ENCODE peak calls at places on chromosomes 2 and 18, in six cellular contexts. One of them, this sample, is unnamed.

GRCh38 chr2:234425923-234426603 is 70.8 kb downstream of the ARL4C start:
- DNase-seq in OCI-LY7: peak
- DNase-seq in heart right ventricle: peak
- DNase-seq in GM23248: no peak
- DNase-seq in pancreas: no peak
- DNase-seq in stomach: peak
- DNase-seq in this sample: peak

GRCh38 chr2:151357359-151357758 is at the start of gene TNFAIP6:
- DNase-seq in OCI-LY7: no peak
- DNase-seq in heart right ventricle: peak
- DNase-seq in GM23248: peak
- DNase-seq in pancreas: no peak
- DNase-seq in stomach: no peak
- DNase-seq in this sample: no peak

GRCh38 chr2:102473020-102473419 is at the start of gene SLC9A4:
- DNase-seq in OCI-LY7: peak
- DNase-seq in heart right ventricle: no peak
- DNase-seq in GM23248: peak
- DNase-seq in pancreas: peak
- DNase-seq in stomach: peak
- DNase-seq in this sample: peak

GRCh38 chr2:38886041-38886440 is 3.6 kb upstream of the ARHGEF33 start:
- DNase-seq in OCI-LY7: no peak
- DNase-seq in heart right ventricle: no peak
- DNase-seq in GM23248: no peak
- DNase-seq in pancreas: no peak
- DNase-seq in stomach: no peak
- DNase-seq in this sample: no peak

GRCh38 chr2:66701251-66701650 is 266.3 kb downstream of the MEIS1 start:
- DNase-seq in OCI-LY7: no peak
- DNase-seq in heart right ventricle: no peak
- DNase-seq in GM23248: no peak
- DNase-seq in pancreas: no peak
- DNase-seq in stomach: no peak
- DNase-seq in this sample: no peak

GRCh38 chr2:11260979-11261378 is 83.5 kb downstream of the ROCK2 start:
- DNase-seq in OCI-LY7: no peak
- DNase-seq in heart right ventricle: no peak
- DNase-seq in GM23248: no peak
- DNase-seq in pancreas: no peak
- DNase-seq in stomach: no peak
- DNase-seq in this sample: no peak

GRCh38 chr2:240217431-240218301 is 77.2 kb upstream of the OTOS start:
- DNase-seq in OCI-LY7: peak
- DNase-seq in heart right ventricle: no peak
- DNase-seq in GM23248: no peak
- DNase-seq in pancreas: peak
- DNase-seq in stomach: peak
- DNase-seq in this sample: peak

GRCh38 chr18:62957885-62958472 is 242.6 kb downstream of the PHLPP1 start:
- DNase-seq in OCI-LY7: peak
- DNase-seq in heart right ventricle: peak
- DNase-seq in GM23248: peak
- DNase-seq in pancreas: no peak
- DNase-seq in stomach: peak
- DNase-seq in this sample: peak

GRCh38 chr2:45170976-45171514 is 161.8 kb upstream of the SIX2 start:
- DNase-seq in OCI-LY7: no peak
- DNase-seq in heart right ventricle: no peak
- DNase-seq in GM23248: no peak
- DNase-seq in pancreas: no peak
- DNase-seq in stomach: no peak
- DNase-seq in this sample: no peak

GRCh38 chr2:207073791-207074678 is 91.7 kb downstream of the KLF7 start:
- DNase-seq in OCI-LY7: no peak
- DNase-seq in heart right ventricle: peak
- DNase-seq in GM23248: peak
- DNase-seq in pancreas: no peak
- DNase-seq in stomach: no peak
- DNase-seq in this sample: peak

GRCh38 chr18:49238433-49239042 is 221.9 kb downstream of the DYM start:
- DNase-seq in OCI-LY7: peak
- DNase-seq in heart right ventricle: peak
- DNase-seq in GM23248: peak
- DNase-seq in pancreas: no peak
- DNase-seq in stomach: no peak
- DNase-seq in this sample: no peak

GRCh38 chr2:100752628-100753333 is 67.2 kb upstream of the NPAS2 start:
- DNase-seq in OCI-LY7: no peak
- DNase-seq in heart right ventricle: no peak
- DNase-seq in GM23248: peak
- DNase-seq in pancreas: no peak
- DNase-seq in stomach: no peak
- DNase-seq in this sample: no peak

GRCh38 chr2:204027105-204027504 is 90.5 kb downstream of the ICOS start:
- DNase-seq in OCI-LY7: peak
- DNase-seq in heart right ventricle: no peak
- DNase-seq in GM23248: no peak
- DNase-seq in pancreas: no peak
- DNase-seq in stomach: no peak
- DNase-seq in this sample: no peak

GRCh38 chr2:236639461-236639860 is 69.8 kb downstream of the ACKR3 start:
- DNase-seq in OCI-LY7: no peak
- DNase-seq in heart right ventricle: no peak
- DNase-seq in GM23248: no peak
- DNase-seq in pancreas: no peak
- DNase-seq in stomach: no peak
- DNase-seq in this sample: no peak

GRCh38 chr2:40352321-40353099 is 99.4 kb downstream of the SLC8A1 start:
- DNase-seq in OCI-LY7: no peak
- DNase-seq in heart right ventricle: no peak
- DNase-seq in GM23248: peak
- DNase-seq in pancreas: no peak
- DNase-seq in stomach: no peak
- DNase-seq in this sample: no peak

GRCh38 chr2:138630164-138630563 is 128.6 kb downstream of the SPOPL start:
- DNase-seq in OCI-LY7: no peak
- DNase-seq in heart right ventricle: no peak
- DNase-seq in GM23248: no peak
- DNase-seq in pancreas: no peak
- DNase-seq in stomach: no peak
- DNase-seq in this sample: no peak

GRCh38 chr2:86311879-86312278 is 25.5 kb downstream of the REEP1 start:
- DNase-seq in OCI-LY7: no peak
- DNase-seq in heart right ventricle: no peak
- DNase-seq in GM23248: no peak
- DNase-seq in pancreas: no peak
- DNase-seq in stomach: no peak
- DNase-seq in this sample: no peak

GRCh38 chr18:37836571-37836970 is 271.0 kb upstream of the CELF4 start:
- DNase-seq in OCI-LY7: no peak
- DNase-seq in heart right ventricle: no peak
- DNase-seq in GM23248: no peak
- DNase-seq in pancreas: no peak
- DNase-seq in stomach: no peak
- DNase-seq in this sample: no peak

GRCh38 chr2:44805391-44805790 is 136.1 kb upstream of the SIX3 start:
- DNase-seq in OCI-LY7: no peak
- DNase-seq in heart right ventricle: no peak
- DNase-seq in GM23248: no peak
- DNase-seq in pancreas: no peak
- DNase-seq in stomach: no peak
- DNase-seq in this sample: no peak

GRCh38 chr2:146189541-146189940 is 1655.3 kb upstream of the ACVR2A start:
- DNase-seq in OCI-LY7: no peak
- DNase-seq in heart right ventricle: no peak
- DNase-seq in GM23248: no peak
- DNase-seq in pancreas: no peak
- DNase-seq in stomach: no peak
- DNase-seq in this sample: no peak

GRCh38 chr2:11466307-11467125 is 555 bp upstream of the E2F6 start:
- DNase-seq in OCI-LY7: peak
- DNase-seq in heart right ventricle: no peak
- DNase-seq in GM23248: no peak
- DNase-seq in pancreas: no peak
- DNase-seq in stomach: no peak
- DNase-seq in this sample: no peak

GRCh38 chr2:199848323-199848722 is 2.7 kb downstream of the FTCDNL1 start:
- DNase-seq in OCI-LY7: no peak
- DNase-seq in heart right ventricle: no peak
- DNase-seq in GM23248: no peak
- DNase-seq in pancreas: no peak
- DNase-seq in stomach: no peak
- DNase-seq in this sample: no peak

GRCh38 chr2:155633887-155634570 is 698.5 kb downstream of the NR4A2 start:
- DNase-seq in OCI-LY7: no peak
- DNase-seq in heart right ventricle: no peak
- DNase-seq in GM23248: no peak
- DNase-seq in pancreas: no peak
- DNase-seq in stomach: no peak
- DNase-seq in this sample: no peak

GRCh38 chr18:41096504-41096903 is 858.5 kb upstream of the PIK3C3 start:
- DNase-seq in OCI-LY7: no peak
- DNase-seq in heart right ventricle: no peak
- DNase-seq in GM23248: peak
- DNase-seq in pancreas: no peak
- DNase-seq in stomach: no peak
- DNase-seq in this sample: no peak

DNA sequence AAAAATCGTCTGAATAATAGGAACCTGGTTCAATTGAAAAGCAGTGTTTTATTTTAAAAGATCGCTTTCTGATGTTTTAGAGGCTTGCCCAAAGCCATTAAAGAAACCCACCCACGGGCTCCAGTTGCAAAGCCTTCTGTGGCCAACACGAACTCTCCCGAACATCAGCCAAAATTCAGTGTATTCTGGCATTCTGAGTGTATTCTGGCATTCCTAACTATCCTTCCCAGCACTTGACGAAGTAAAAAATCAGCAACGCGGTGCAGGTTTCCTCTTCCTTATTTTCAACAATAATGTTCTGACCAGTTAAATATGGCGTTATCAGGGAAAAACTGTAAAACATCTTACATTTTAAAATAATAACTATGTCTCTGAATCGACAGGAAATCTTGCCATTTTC is 44.6 kb downstream of the ZNF516 start:
- DNase-seq in OCI-LY7: no peak
- DNase-seq in heart right ventricle: no peak
- DNase-seq in GM23248: peak
- DNase-seq in pancreas: no peak
- DNase-seq in stomach: no peak
- DNase-seq in this sample: peak
- H3K27ac ChIP-seq in OCI-LY7: no peak
- H3K27ac ChIP-seq in heart right ventricle: peak
- H3K27ac ChIP-seq in GM23248: peak
- H3K27ac ChIP-seq in pancreas: peak
- H3K27ac ChIP-seq in stomach: peak
- H3K27ac ChIP-seq in this sample: peak

GRCh38 chr18:35172009-35172408 is 68.8 kb upstream of the ZNF397 start:
- DNase-seq in OCI-LY7: no peak
- DNase-seq in heart right ventricle: no peak
- DNase-seq in GM23248: no peak
- DNase-seq in pancreas: no peak
- DNase-seq in stomach: no peak
- DNase-seq in this sample: no peak
- H3K27ac ChIP-seq in OCI-LY7: no peak
- H3K27ac ChIP-seq in heart right ventricle: no peak
- H3K27ac ChIP-seq in GM23248: no peak
- H3K27ac ChIP-seq in pancreas: peak
- H3K27ac ChIP-seq in stomach: no peak
- H3K27ac ChIP-seq in this sample: no peak

DNA sequence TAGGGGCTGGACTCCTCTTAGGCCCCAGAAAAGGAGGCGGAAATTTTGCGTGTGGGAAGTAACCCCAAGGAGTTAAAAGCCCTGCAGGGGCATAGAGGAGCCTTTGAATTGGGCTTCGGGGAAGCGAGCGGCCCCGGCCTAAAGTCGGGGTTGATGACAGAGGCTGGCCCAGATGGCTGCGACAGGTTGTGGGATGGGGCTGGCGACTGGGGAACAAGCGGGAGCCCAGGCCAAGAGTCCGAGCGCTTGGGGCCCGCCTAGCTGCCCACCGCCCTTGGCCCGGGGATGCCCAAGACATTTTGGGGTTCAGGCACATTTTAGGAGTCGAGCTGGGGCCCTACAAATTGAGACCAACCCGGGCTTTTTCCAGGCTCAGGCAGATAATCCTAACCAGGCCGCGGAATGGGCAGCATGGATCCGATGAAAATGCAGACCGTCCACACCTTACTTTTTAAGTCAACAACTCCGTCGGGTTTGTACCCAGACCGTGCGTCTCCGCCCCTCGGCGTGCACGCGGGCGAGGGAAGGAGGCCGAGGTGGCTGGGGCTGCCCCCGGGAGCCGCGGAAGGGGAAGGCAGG is 537 bp downstream of the RTKN start:
- DNase-seq in OCI-LY7: no peak
- DNase-seq in heart right ventricle: no peak
- DNase-seq in GM23248: no peak
- DNase-seq in pancreas: no peak
- DNase-seq in stomach: no peak
- DNase-seq in this sample: no peak
- H3K27ac ChIP-seq in OCI-LY7: no peak
- H3K27ac ChIP-seq in heart right ventricle: peak
- H3K27ac ChIP-seq in GM23248: no peak
- H3K27ac ChIP-seq in pancreas: peak
- H3K27ac ChIP-seq in stomach: peak
- H3K27ac ChIP-seq in this sample: peak

GRCh38 chr2:71829008-71829407 is 318.7 kb downstream of the CYP26B1 start:
- DNase-seq in OCI-LY7: no peak
- DNase-seq in heart right ventricle: no peak
- DNase-seq in GM23248: no peak
- DNase-seq in pancreas: no peak
- DNase-seq in stomach: no peak
- DNase-seq in this sample: no peak

GRCh38 chr2:71824436-71824835 is 323.2 kb downstream of the CYP26B1 start:
- DNase-seq in OCI-LY7: no peak
- DNase-seq in heart right ventricle: no peak
- DNase-seq in GM23248: no peak
- DNase-seq in pancreas: no peak
- DNase-seq in stomach: no peak
- DNase-seq in this sample: no peak

GRCh38 chr2:71827146-71827874 is 320.4 kb downstream of the CYP26B1 start:
- DNase-seq in OCI-LY7: no peak
- DNase-seq in heart right ventricle: no peak
- DNase-seq in GM23248: no peak
- DNase-seq in pancreas: no peak
- DNase-seq in stomach: no peak
- DNase-seq in this sample: no peak

GRCh38 chr2:71827973-71828372 is 319.7 kb downstream of the CYP26B1 start:
- DNase-seq in OCI-LY7: no peak
- DNase-seq in heart right ventricle: no peak
- DNase-seq in GM23248: no peak
- DNase-seq in pancreas: no peak
- DNase-seq in stomach: no peak
- DNase-seq in this sample: no peak

DNA sequence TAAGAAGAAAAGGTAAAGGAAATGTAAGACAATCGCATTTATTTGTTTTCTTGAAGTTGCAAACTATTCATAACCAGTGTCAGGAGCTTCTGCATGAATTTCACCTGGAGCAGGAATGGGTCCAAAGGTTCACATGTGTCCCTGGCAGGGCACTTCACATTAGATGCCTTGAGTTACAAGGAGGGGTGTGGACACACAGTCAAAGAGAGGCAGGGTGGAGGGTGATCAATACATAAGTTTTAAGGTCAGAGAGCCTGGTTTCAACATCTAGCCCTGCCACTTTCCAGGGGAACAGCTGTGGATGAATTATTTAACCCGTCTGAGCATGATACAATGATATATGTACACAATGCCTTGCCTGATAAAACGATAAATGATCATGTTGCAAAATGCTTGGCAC is 321.4 kb downstream of the CYP26B1 start:
- DNase-seq in OCI-LY7: no peak
- DNase-seq in heart right ventricle: no peak
- DNase-seq in GM23248: no peak
- DNase-seq in pancreas: no peak
- DNase-seq in stomach: no peak
- DNase-seq in this sample: no peak
- H3K27ac ChIP-seq in OCI-LY7: no peak
- H3K27ac ChIP-seq in heart right ventricle: no peak
- H3K27ac ChIP-seq in GM23248: no peak
- H3K27ac ChIP-seq in pancreas: no peak
- H3K27ac ChIP-seq in stomach: no peak
- H3K27ac ChIP-seq in this sample: no peak

This sample was measured in Peyer's patch.